ENCODE peak calls at places on chromosome 10, in ten cellular contexts. I is neuronal stem cell; A is SK-N-SH; C is GM12891; N is stimulated activated CD8-positive, alpha-beta memory T cell treated with anti-CD3 and anti-CD28 coated beads, Interleukin-7, amount 100 ng/mL, for 1 hour; U is iris pigment epithelial cell; P is AG09309; O is activated effector memory CD4-positive, alpha-beta T cell treated with Interleukin-2 at 50 U/mL for 16 hours; F is AG08395; S is CD8-positive, alpha-beta memory T cell. E is an unnamed sample.

GRCh38 chr10:49569031-49569765 is 30.3 kb upstream of the ERCC6 start:
- DNase-seq in U (peak), N (no peak), I (no peak), C (no peak), F (peak), O (no peak), P (peak), A (no peak), S (no peak), E (peak)

GRCh38 chr10:95640891-95641315 is 15.6 kb downstream of the ALDH18A1 start:
- DNase-seq in N (no peak), I (no peak), O (no peak), F (no peak), S (no peak), U (no peak), P (no peak), A (no peak), C (no peak), E (no peak)

GRCh38 chr10:22319559-22320558 is 1.0 kb upstream of the BMI1 start:
- DNase-seq in S (no peak), O (no peak), I (peak), F (no peak), A (no peak), N (no peak), C (no peak), U (peak), P (no peak), E (no peak)

GRCh38 chr10:132112611-132113010 is 46.9 kb downstream of the JAKMIP3 start:
- DNase-seq in F (no peak), P (no peak), A (no peak), I (no peak), U (no peak), C (no peak), S (no peak), N (no peak), O (no peak), E (no peak)

GRCh38 chr10:17965649-17966048 is 13.9 kb downstream of the SLC39A12 start:
- DNase-seq in P (no peak), C (no peak), F (no peak), I (no peak), S (no peak), O (no peak), N (no peak), U (no peak), A (no peak), E (no peak)

GRCh38 chr10:119199231-119199992 is 8.0 kb upstream of the GRK5 start:
- DNase-seq in S (peak), N (no peak), C (no peak), P (no peak), A (peak), U (peak), O (no peak), I (no peak), F (peak), E (peak)

GRCh38 chr10:122561212-122561611 is 658 bp downstream of the DMBT1 start:
- DNase-seq in S (no peak), U (no peak), N (no peak), C (no peak), P (no peak), O (no peak), I (no peak), F (no peak), A (no peak), E (no peak)

GRCh38 chr10:29496341-29497162 is 138.2 kb downstream of the SVIL start:
- DNase-seq in O (peak), A (peak), F (peak), N (peak), U (peak), S (peak), P (no peak), C (peak), I (peak), E (peak)

GRCh38 chr10:123270221-123270620 is 116.0 kb downstream of the BUB3 start:
- DNase-seq in O (no peak), A (no peak), I (no peak), C (no peak), U (peak), F (peak), P (peak), N (no peak), S (no peak), E (peak)

GRCh38 chr10:62996925-62997324 is 136.2 kb upstream of the NRBF2 start:
- DNase-seq in P (no peak), F (no peak), N (no peak), C (no peak), O (no peak), A (no peak), S (no peak), U (no peak), I (no peak), E (no peak)

GRCh38 chr10:24277771-24278518 is 69.0 kb downstream of the KIAA1217 start:
- DNase-seq in S (no peak), I (no peak), N (no peak), U (peak), A (no peak), P (no peak), F (no peak), O (no peak), C (no peak), E (no peak)

GRCh38 chr10:16441106-16441850 is 4.5 kb downstream of the PTER start:
- DNase-seq in F (no peak), N (no peak), O (no peak), C (no peak), U (peak), I (no peak), S (no peak), A (peak), P (peak), E (peak)

GRCh38 chr10:6279540-6280267 is 77.0 kb downstream of the PFKFB3 start:
- DNase-seq in C (no peak), S (no peak), I (no peak), N (no peak), U (peak), P (no peak), O (no peak), F (peak), A (no peak), E (peak)

GRCh38 chr10:84204122-84204521 is 9.8 kb downstream of the CDHR1 start:
- DNase-seq in N (no peak), A (peak), P (no peak), U (peak), I (no peak), F (no peak), S (no peak), O (no peak), C (peak), E (no peak)

GRCh38 chr10:21170216-21170615 is 273.1 kb upstream of the NEBL start:
- DNase-seq in A (no peak), C (no peak), N (no peak), I (no peak), P (no peak), U (no peak), O (no peak), F (no peak), S (no peak), E (no peak)

GRCh38 chr10:88073676-88074075 is 210.3 kb downstream of the PTEN start:
- DNase-seq in P (no peak), S (no peak), O (no peak), N (no peak), U (no peak), C (no peak), I (no peak), F (no peak), A (no peak), E (no peak)

GRCh38 chr10:119658274-119658673 is 7.1 kb downstream of the BAG3 start:
- DNase-seq in O (no peak), A (no peak), S (no peak), I (no peak), U (peak), F (peak), N (no peak), C (no peak), P (peak), E (peak)

GRCh38 chr10:29634105-29634504 is 666 bp downstream of the SVIL start:
- DNase-seq in S (no peak), I (no peak), N (no peak), U (no peak), A (no peak), F (no peak), O (no peak), P (no peak), C (no peak), E (no peak)

GRCh38 chr10:79948976-79949722 is at the start of gene SFTPD:
- DNase-seq in S (no peak), I (no peak), A (no peak), P (no peak), F (no peak), U (peak), N (no peak), C (no peak), O (no peak), E (no peak)

GRCh38 chr10:124211921-124212320 is 118.5 kb upstream of the CHST15 start:
- DNase-seq in O (no peak), A (no peak), S (no peak), C (no peak), F (no peak), P (peak), N (no peak), U (peak), I (no peak), E (peak)

GRCh38 chr10:46002916-46003693 is 27.3 kb downstream of the NCOA4 start:
- DNase-seq in U (peak), S (no peak), A (no peak), F (peak), N (no peak), P (no peak), I (no peak), O (no peak), C (no peak), E (no peak)

GRCh38 chr10:23694921-23695824 is 256.3 kb downstream of the OTUD1 start:
- DNase-seq in P (no peak), U (no peak), F (no peak), S (no peak), O (no peak), I (peak), N (no peak), A (peak), C (no peak), E (no peak)

GRCh38 chr10:70693619-70694286 is 21.4 kb downstream of the ADAMTS14 start:
- DNase-seq in F (peak), C (no peak), A (peak), N (no peak), S (no peak), O (no peak), I (no peak), P (peak), U (peak), E (peak)

GRCh38 chr10:68879628-68880027 is 21.5 kb upstream of the DDX50 start:
- DNase-seq in F (no peak), O (no peak), C (no peak), A (no peak), I (no peak), N (no peak), P (no peak), S (no peak), U (no peak), E (no peak)

GRCh38 chr10:974785-975074 is 13.5 kb upstream of the GTPBP4 start:
- DNase-seq in I (no peak), N (no peak), U (no peak), C (no peak), A (no peak), P (no peak), S (no peak), O (no peak), F (no peak), E (no peak)

GRCh38 chr10:127834221-127834620 is 58.5 kb downstream of the CLRN3 start:
- DNase-seq in I (no peak), A (no peak), O (no peak), F (no peak), C (no peak), S (no peak), U (no peak), N (no peak), P (no peak), E (no peak)

GRCh38 chr10:69638642-69639041 is 8.6 kb downstream of the FAM241B start:
- DNase-seq in U (no peak), N (no peak), F (no peak), P (no peak), S (no peak), A (no peak), O (no peak), C (no peak), I (no peak), E (no peak)

E was measured in HFFc6.